ENCODE peak calls at places on chromosomes 13 and 19, in ten cellular contexts. E is prostate gland; S is CD8-positive, alpha-beta T cell; Z is heart left ventricle; R is breast epithelium; C is left ventricle myocardium inferior; W is psoas muscle; J is brain microvascular endothelial cell; G is adrenal gland; N is RWPE1. L is an unnamed sample.

GRCh38 chr19:17647071-17648020 is 40.8 kb downstream of the UNC13A start:
- DNase-seq in E (no peak), S (no peak), Z (no peak), R (no peak), C (no peak), W (no peak), J (no peak), G (no peak), N (no peak), L (no peak)

GRCh38 chr13:111637365-111637764 is 316.9 kb downstream of the TEX29 start:
- DNase-seq in E (no peak), S (no peak), Z (no peak), R (no peak), C (no peak), W (no peak), J (no peak), G (no peak), N (no peak), L (no peak)

GRCh38 chr19:1091544-1092175 is 3.5 kb downstream of the POLR2E start:
- DNase-seq in E (no peak), S (no peak), Z (no peak), R (no peak), C (no peak), W (no peak), J (no peak), G (no peak), N (no peak), L (peak)

GRCh38 chr19:934865-935422 is 9.1 kb downstream of the ARID3A start:
- DNase-seq in E (peak), S (no peak), Z (peak), R (peak), C (peak), W (peak), J (no peak), G (peak), N (no peak), L (peak)

GRCh38 chr19:32824136-32824835 is 45.3 kb downstream of the SLC7A9 start:
- DNase-seq in E (no peak), S (no peak), Z (no peak), R (no peak), C (no peak), W (no peak), J (no peak), G (no peak), N (no peak), L (no peak)

GRCh38 chr13:38821753-38822551 is 135.1 kb downstream of the FREM2 start:
- DNase-seq in E (no peak), S (no peak), Z (no peak), R (no peak), C (no peak), W (no peak), J (no peak), G (no peak), N (no peak), L (no peak)

GRCh38 chr13:80083516-80084085 is 257.3 kb downstream of the SPRY2 start:
- DNase-seq in E (no peak), S (no peak), Z (no peak), R (no peak), C (no peak), W (no peak), J (no peak), G (no peak), N (no peak), L (no peak)

GRCh38 chr19:12497032-12497431 is 12.4 kb upstream of the ZNF709 start:
- DNase-seq in E (no peak), S (no peak), Z (no peak), R (no peak), C (no peak), W (no peak), J (no peak), G (no peak), N (no peak), L (no peak)

GRCh38 chr19:30719991-30720329 is 347.8 kb downstream of the ZNF536 start:
- DNase-seq in E (peak), S (no peak), Z (peak), R (no peak), C (no peak), W (no peak), J (no peak), G (peak), N (peak), L (peak)

GRCh38 chr13:90493667-90494066 is 853.8 kb upstream of the MIR17HG start:
- DNase-seq in E (no peak), S (no peak), Z (no peak), R (no peak), C (no peak), W (no peak), J (no peak), G (no peak), N (no peak), L (no peak)

GRCh38 chr13:67133476-67133875 is 96.7 kb downstream of the PCDH9 start:
- DNase-seq in E (no peak), S (no peak), Z (no peak), R (no peak), C (no peak), W (no peak), J (no peak), G (no peak), N (no peak), L (no peak)

GRCh38 chr19:3413796-3414327 is 47.5 kb downstream of the NFIC start:
- DNase-seq in E (no peak), S (no peak), Z (no peak), R (no peak), C (no peak), W (no peak), J (no peak), G (no peak), N (no peak), L (no peak)

GRCh38 chr13:21318891-21319532 is 140.1 kb downstream of the ZDHHC20 start:
- DNase-seq in E (no peak), S (no peak), Z (no peak), R (no peak), C (no peak), W (no peak), J (no peak), G (no peak), N (no peak), L (no peak)

GRCh38 chr13:113816925-113817859 is 46.7 kb downstream of the GAS6 start:
- DNase-seq in E (peak), S (peak), Z (peak), R (peak), C (peak), W (peak), J (peak), G (peak), N (peak), L (peak)

GRCh38 chr13:41267106-41267505 is 3.7 kb upstream of the MTRF1 start:
- DNase-seq in E (no peak), S (no peak), Z (no peak), R (no peak), C (no peak), W (no peak), J (no peak), G (no peak), N (no peak), L (no peak)

GRCh38 chr13:35484384-35484783 is 7.9 kb upstream of the MAB21L1 start:
- DNase-seq in E (no peak), S (no peak), Z (no peak), R (no peak), C (no peak), W (no peak), J (no peak), G (no peak), N (no peak), L (no peak)

GRCh38 chr13:44648392-44649117 is 72.4 kb upstream of the TSC22D1 start:
- DNase-seq in E (no peak), S (no peak), Z (no peak), R (no peak), C (no peak), W (no peak), J (no peak), G (no peak), N (no peak), L (no peak)

GRCh38 chr19:18651738-18652137 is 14.9 kb downstream of the KLHL26 start:
- DNase-seq in E (no peak), S (no peak), Z (no peak), R (no peak), C (no peak), W (no peak), J (no peak), G (no peak), N (no peak), L (no peak)

GRCh38 chr13:72473321-72473720 is 254.1 kb downstream of the MZT1 start:
- DNase-seq in E (no peak), S (no peak), Z (no peak), R (no peak), C (no peak), W (no peak), J (no peak), G (no peak), N (no peak), L (no peak)

GRCh38 chr19:30349131-30349730 is 23.0 kb upstream of the ZNF536 start:
- DNase-seq in E (no peak), S (no peak), Z (no peak), R (peak), C (no peak), W (no peak), J (no peak), G (no peak), N (no peak), L (no peak)

DNA sequence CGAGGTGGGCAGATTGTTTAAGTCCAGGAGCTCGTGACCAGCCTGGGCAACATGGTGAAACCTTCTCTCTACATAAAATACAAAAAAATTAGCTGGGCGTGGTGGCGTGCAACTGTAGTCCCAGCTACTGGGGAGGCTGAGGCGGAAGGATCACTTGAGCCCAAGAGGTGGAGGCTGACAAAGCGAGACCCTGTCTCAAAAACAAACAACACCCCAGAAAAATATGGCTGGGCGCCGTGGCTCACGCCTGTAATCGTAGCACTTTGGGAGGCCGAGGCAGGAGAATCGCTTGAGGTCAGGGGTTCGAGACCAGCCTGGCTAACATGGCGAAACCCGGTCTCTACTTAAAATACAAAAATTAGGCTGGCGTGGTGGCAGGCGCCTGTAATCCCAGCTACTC is 3.4 kb upstream of the HNRNPL start:
- DNase-seq in E (no peak), S (no peak), Z (no peak), R (no peak), C (no peak), W (no peak), J (no peak), G (no peak), N (no peak), L (peak)
- H3K27ac ChIP-seq in E (peak), S (no peak), Z (no peak), R (peak), C (peak), W (peak), J (no peak), G (no peak), N (peak), L (no peak)

GRCh38 chr13:24194447-24194846 is 33.9 kb downstream of the SPATA13 start:
- DNase-seq in E (peak), S (no peak), Z (no peak), R (no peak), C (no peak), W (no peak), J (no peak), G (no peak), N (no peak), L (no peak)

GRCh38 chr13:24196593-24197197 is 36.2 kb downstream of the SPATA13 start:
- DNase-seq in E (no peak), S (no peak), Z (no peak), R (no peak), C (no peak), W (no peak), J (no peak), G (no peak), N (no peak), L (no peak)

GRCh38 chr13:24195626-24196025 is 35.1 kb downstream of the SPATA13 start:
- DNase-seq in E (no peak), S (no peak), Z (no peak), R (no peak), C (no peak), W (no peak), J (no peak), G (no peak), N (no peak), L (no peak)

GRCh38 chr13:24192811-24193162 is 32.3 kb downstream of the SPATA13 start:
- DNase-seq in E (no peak), S (no peak), Z (no peak), R (no peak), C (no peak), W (no peak), J (no peak), G (no peak), N (no peak), L (no peak)

GRCh38 chr13:24192036-24192810 is 31.7 kb downstream of the SPATA13 start:
- DNase-seq in E (no peak), S (no peak), Z (no peak), R (no peak), C (no peak), W (no peak), J (no peak), G (no peak), N (no peak), L (no peak)
- H3K27ac ChIP-seq in E (peak), S (no peak), Z (no peak), R (no peak), C (no peak), W (no peak), J (no peak), G (no peak), N (no peak), L (no peak)

GRCh38 chr19:55032170-55032569 is 5.9 kb downstream of the GP6 start:
- DNase-seq in E (no peak), S (no peak), Z (no peak), R (no peak), C (no peak), W (no peak), J (no peak), G (no peak), N (no peak), L (no peak)

GRCh38 chr19:55028757-55029156 is 9.3 kb downstream of the GP6 start:
- DNase-seq in E (no peak), S (no peak), Z (no peak), R (no peak), C (no peak), W (no peak), J (no peak), G (no peak), N (no peak), L (no peak)

GRCh38 chr19:55027472-55028337 is 10.4 kb downstream of the GP6 start:
- DNase-seq in E (no peak), S (no peak), Z (no peak), R (no peak), C (no peak), W (no peak), J (no peak), G (no peak), N (no peak), L (no peak)

GRCh38 chr19:55034751-55035150 is 3.3 kb downstream of the GP6 start:
- DNase-seq in E (no peak), S (no peak), Z (no peak), R (no peak), C (no peak), W (no peak), J (no peak), G (no peak), N (no peak), L (no peak)

GRCh38 chr19:55031178-55031577 is 6.9 kb downstream of the GP6 start:
- DNase-seq in E (no peak), S (no peak), Z (no peak), R (no peak), C (no peak), W (no peak), J (no peak), G (no peak), N (no peak), L (no peak)
- H3K27ac ChIP-seq in E (no peak), S (no peak), Z (no peak), R (no peak), C (no peak), W (no peak), J (no peak), G (no peak), N (no peak), L (no peak)

DNA sequence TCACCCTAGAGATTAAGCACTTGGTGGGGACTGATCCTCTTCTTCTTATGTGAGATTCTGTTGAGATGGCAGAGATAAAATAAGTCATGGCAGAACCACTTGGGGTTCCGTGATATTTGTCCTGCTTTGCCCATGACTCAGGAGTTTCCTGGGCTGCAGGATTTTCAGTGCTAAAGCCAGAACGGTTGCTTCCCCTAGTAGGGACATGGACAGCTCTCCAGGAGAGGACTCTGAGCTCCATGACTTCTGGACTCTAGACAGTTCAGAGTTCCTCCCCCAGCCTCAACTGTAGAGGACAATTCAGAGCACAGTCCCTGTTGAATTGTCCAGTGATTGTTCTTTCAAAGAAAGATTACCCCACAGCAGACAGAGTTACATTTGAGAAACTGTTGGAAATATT is 98.8 kb downstream of the OLFM4 start:
- DNase-seq in E (no peak), S (no peak), Z (no peak), R (no peak), C (no peak), W (no peak), J (no peak), G (no peak), N (no peak), L (no peak)
- H3K27ac ChIP-seq in E (no peak), S (no peak), Z (no peak), R (peak), C (no peak), W (peak), J (no peak), G (no peak), N (no peak), L (no peak)